ENCODE peak calls at places on chromosomes 12 and 14, in four cellular contexts. U, P, A and X are unnamed samples. For H3K4me1, the result is how much of the 10 kb centered on the place peaks cover.

GRCh38 chr14:59107819-59108218 is 80.6 kb upstream of the DAAM1 start:
- DNase-seq in U (no peak), P (no peak), A (no peak), X (no peak)

GRCh38 chr14:92663049-92663448 is 85.4 kb downstream of the LGMN start:
- DNase-seq in U (no peak), P (peak), A (no peak), X (no peak)

GRCh38 chr12:125286005-125286727 is 220.9 kb downstream of the AACS start:
- DNase-seq in U (no peak), P (no peak), A (no peak), X (no peak)

GRCh38 chr12:32043928-32044549 is 62.6 kb upstream of the BICD1 start:
- DNase-seq in U (no peak), P (no peak), A (no peak), X (no peak)

GRCh38 chr12:100404769-100405407 is 48.0 kb downstream of the SLC17A8 start:
- DNase-seq in U (no peak), P (peak), A (peak), X (peak)

GRCh38 chr12:107829271-107829670 is 54.8 kb downstream of the ASCL4 start:
- DNase-seq in U (no peak), P (no peak), A (no peak), X (no peak)

GRCh38 chr12:96177013-96177412 is 17.2 kb upstream of the ELK3 start:
- DNase-seq in U (no peak), P (peak), A (peak), X (no peak)

GRCh38 chr14:78983126-78983525 is 813.0 kb downstream of the NRXN3 start:
- DNase-seq in U (no peak), P (peak), A (no peak), X (no peak)

GRCh38 chr12:45220366-45220931 is 4.6 kb downstream of the ANO6 start:
- DNase-seq in U (no peak), P (peak), A (no peak), X (no peak)

GRCh38 chr12:22990501-22990900 is 365.5 kb downstream of the ETNK1 start:
- DNase-seq in U (no peak), P (no peak), A (no peak), X (no peak)

GRCh38 chr14:76208340-76208739 is 56.6 kb downstream of the GPATCH2L start:
- DNase-seq in U (no peak), P (no peak), A (no peak), X (no peak)

GRCh38 chr14:46245281-46245680 is 406.3 kb downstream of the RPL10L start:
- DNase-seq in U (no peak), P (no peak), A (no peak), X (no peak)

GRCh38 chr14:69313176-69313575 is 53.2 kb downstream of the GALNT16 start:
- DNase-seq in U (peak), P (peak), A (no peak), X (no peak)

GRCh38 chr14:33332497-33332896 is 393.8 kb downstream of the NPAS3 start:
- DNase-seq in U (no peak), P (no peak), A (no peak), X (no peak)

GRCh38 chr14:65564370-65564769 is 151.8 kb downstream of the FUT8 start:
- DNase-seq in U (no peak), P (no peak), A (no peak), X (no peak)

GRCh38 chr12:51953011-51953568 is 1.6 kb downstream of the ACVR1B start:
- DNase-seq in U (no peak), P (no peak), A (peak), X (no peak)

GRCh38 chr14:67357583-67358354 is 1.8 kb downstream of the ATP6V1D start:
- DNase-seq in U (no peak), P (peak), A (no peak), X (no peak)

GRCh38 chr14:90490727-90491050 is 93.9 kb downstream of the CALM1 start:
- DNase-seq in U (no peak), P (no peak), A (no peak), X (no peak)

GRCh38 chr14:30191639-30192279 is 264.1 kb upstream of the PRKD1 start:
- DNase-seq in U (no peak), P (peak), A (no peak), X (no peak)

GRCh38 chr12:92602476-92602875 is 100.3 kb upstream of the PLEKHG7 start:
- DNase-seq in U (no peak), P (peak), A (peak), X (no peak)

GRCh38 chr12:44930972-44931600 is 55.0 kb upstream of the NELL2 start:
- DNase-seq in U (no peak), P (peak), A (peak), X (peak)

GRCh38 chr12:12922191-12922616 is 29.8 kb downstream of the GPRC5D start:
- DNase-seq in U (no peak), P (peak), A (peak), X (no peak)

GRCh38 chr12:111685811-111686573 is at the start of the genes ACAD10 and BRAP:
- DNase-seq in U (peak), P (peak), A (peak), X (peak)

GRCh38 chr12:79140711-79141110 is 276.1 kb downstream of the SYT1 start:
- DNase-seq in U (no peak), P (no peak), A (no peak), X (no peak)

GRCh38 chr14:79861111-79861510 is 350.2 kb downstream of the DIO2 start:
- DNase-seq in U (no peak), P (no peak), A (no peak), X (peak)

GRCh38 chr12:63266988-63267387 is 116.0 kb upstream of the AVPR1A start:
- DNase-seq in U (no peak), P (no peak), A (no peak), X (no peak)

GRCh38 chr14:67267929-67268328 is 26.7 kb downstream of the PALS1 start:
- DNase-seq in U (no peak), P (no peak), A (no peak), X (no peak)

GRCh38 chr12:71900091-71900490 is 38.6 kb upstream of the TPH2 start:
- DNase-seq in U (no peak), P (no peak), A (peak), X (peak)

GRCh38 chr14:69133206-69134125 is 19.5 kb downstream of the DCAF5 start:
- DNase-seq in U (no peak), P (peak), A (peak), X (peak)

GRCh38 chr12:93438266-93439050 is 3.3 kb downstream of the UBE2N start:
- DNase-seq in U (no peak), P (no peak), A (no peak), X (no peak)

GRCh38 chr14:70692210-70692609 is 50.5 kb downstream of the TTC9 start:
- DNase-seq in U (no peak), P (no peak), A (no peak), X (no peak)

GRCh38 chr12:49941556-49942511 is 8.7 kb upstream of the AQP2 start:
- DNase-seq in U (peak), P (no peak), A (no peak), X (no peak)

GRCh38 chr12:129997239-129997638 is 93.4 kb upstream of the TMEM132D start:
- DNase-seq in U (no peak), P (no peak), A (no peak), X (no peak)

GRCh38 chr12:65657635-65658034 is 166.6 kb upstream of the HMGA2 start:
- DNase-seq in U (no peak), P (peak), A (no peak), X (no peak)

GRCh38 chr14:100608586-100609330 is 21.5 kb upstream of the BEGAIN start:
- DNase-seq in U (peak), P (no peak), A (no peak), X (no peak)

DNA sequence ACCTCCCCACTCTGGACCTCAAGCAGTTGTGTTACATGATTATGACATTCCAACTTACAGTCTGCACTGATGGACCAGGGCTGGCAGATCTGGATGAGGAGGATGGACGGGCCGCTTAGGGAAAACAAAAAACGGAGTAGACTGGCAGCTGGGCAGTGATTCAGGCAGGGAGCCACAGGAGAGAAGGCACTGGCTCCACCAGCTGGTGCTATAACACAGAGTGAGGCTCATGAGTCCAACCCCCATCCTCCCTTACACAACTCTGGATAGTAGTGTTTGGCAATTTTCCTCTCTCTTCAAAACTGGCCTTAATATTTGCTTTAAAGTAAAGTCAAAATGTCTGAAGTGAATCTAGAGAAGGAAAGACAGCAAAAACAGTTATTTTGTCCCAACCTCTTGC is 9.7 kb upstream of the RIC8B start:
- DNase-seq in U (no peak), P (no peak), A (no peak), X (no peak)
- TF ChIP-seq CTCF in U (no peak), P (peak), A (no peak), X (no peak)

DNA sequence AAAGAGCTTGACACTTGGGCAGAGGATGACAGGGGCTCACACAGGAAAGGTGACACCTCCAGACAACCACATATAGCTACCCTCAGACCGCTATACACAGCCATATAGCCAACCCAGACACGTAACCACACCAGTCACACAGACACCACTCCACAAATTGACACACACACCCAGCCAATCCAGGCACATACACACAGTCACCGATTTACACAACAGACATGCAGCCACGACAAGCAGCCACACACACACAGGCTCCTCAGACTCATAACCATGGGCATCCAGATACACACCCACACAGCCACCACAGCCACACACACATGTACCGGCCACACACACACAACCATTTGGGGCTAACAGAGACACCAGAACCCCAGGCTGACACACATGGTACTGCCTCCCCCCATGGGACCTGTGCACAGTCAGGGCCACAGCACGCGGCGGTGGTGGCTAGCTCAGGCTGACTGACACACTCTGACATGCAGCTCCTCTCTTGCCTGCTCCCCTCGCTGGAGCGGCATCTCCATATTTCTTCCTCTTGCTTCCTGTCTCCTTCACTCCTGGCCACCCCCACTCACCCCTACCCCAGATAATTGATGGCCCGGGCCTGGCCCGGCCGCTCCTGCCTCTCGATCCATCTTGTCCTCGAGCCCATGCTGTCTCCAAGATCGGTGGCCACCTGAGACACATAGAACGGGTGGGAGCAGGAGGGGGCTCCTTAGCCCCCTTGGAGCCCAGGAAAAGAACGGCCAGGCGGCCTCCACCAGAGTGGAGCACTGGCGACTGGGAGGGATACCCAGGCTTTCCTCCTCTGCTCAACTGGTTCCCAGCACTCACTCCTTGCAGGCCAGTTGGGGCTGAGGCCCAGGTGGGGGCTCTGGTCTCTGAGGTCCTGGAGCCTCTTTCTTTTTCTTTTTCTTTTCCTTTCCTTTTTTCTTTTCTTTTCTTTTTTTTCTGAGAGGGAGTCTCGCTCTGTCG is 6.0 kb upstream of the SHMT2 start:
- DNase-seq in U (no peak), P (no peak), A (no peak), X (no peak)
- H3K4me1 ChIP-seq in U (under half), P (under half), A (under half), X (under half)

GRCh38 chr14:104863923-104864266 is 1.2 kb upstream of the CEP170B start:
- DNase-seq in U (no peak), P (no peak), A (no peak), X (no peak)

GRCh38 chr14:104863131-104863862 is 1.8 kb upstream of the CEP170B start:
- DNase-seq in U (no peak), P (no peak), A (no peak), X (no peak)

GRCh38 chr14:104865069-104865630 is at the start of gene CEP170B:
- DNase-seq in U (peak), P (peak), A (peak), X (peak)

GRCh38 chr14:104865631-104866441 is 768 bp downstream of the CEP170B start:
- DNase-seq in U (peak), P (peak), A (peak), X (peak)

DNA sequence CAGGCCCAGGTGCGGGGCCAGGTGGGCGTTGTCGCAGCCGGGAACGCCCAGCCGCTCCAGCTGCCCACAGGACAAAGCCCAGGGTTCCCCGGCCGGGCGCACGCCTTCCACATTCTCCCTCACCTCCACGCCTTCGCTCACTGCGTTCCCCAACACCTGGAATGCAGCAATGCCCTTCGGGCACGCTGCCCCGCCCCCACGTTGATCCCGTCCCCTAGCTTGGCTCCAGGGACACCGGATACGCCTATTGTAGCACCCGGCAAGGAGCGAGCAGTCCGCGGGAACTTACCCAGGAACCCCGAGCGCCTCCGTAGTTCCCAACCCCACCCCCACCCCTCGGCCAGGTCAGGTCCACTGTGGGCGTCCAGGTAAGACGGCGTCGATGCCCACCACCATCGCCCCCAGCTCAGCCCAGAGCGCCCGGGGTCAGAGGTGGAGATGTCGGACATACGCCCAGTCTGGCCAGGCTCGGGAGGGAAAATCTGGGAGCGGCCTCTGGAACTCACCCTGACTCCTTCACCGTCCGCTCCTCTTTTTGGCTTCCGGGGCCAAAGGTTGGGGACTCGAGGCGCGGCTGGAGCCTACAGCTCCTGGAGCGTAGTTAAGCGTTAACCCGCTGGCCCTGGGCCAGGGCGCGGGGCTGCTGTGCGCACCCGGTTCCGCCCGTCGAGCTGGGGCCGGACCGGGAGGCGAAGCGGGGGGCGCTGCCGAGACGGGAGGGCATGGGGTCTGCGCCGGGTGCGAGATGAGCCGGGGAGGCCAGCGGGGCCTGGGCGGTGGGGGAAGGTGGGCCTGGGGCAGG is 600 bp upstream of the CEP170B start:
- DNase-seq in U (peak), P (no peak), A (no peak), X (peak)
- H3K27ac ChIP-seq in U (peak), P (no peak), A (no peak), X (no peak)

DNA sequence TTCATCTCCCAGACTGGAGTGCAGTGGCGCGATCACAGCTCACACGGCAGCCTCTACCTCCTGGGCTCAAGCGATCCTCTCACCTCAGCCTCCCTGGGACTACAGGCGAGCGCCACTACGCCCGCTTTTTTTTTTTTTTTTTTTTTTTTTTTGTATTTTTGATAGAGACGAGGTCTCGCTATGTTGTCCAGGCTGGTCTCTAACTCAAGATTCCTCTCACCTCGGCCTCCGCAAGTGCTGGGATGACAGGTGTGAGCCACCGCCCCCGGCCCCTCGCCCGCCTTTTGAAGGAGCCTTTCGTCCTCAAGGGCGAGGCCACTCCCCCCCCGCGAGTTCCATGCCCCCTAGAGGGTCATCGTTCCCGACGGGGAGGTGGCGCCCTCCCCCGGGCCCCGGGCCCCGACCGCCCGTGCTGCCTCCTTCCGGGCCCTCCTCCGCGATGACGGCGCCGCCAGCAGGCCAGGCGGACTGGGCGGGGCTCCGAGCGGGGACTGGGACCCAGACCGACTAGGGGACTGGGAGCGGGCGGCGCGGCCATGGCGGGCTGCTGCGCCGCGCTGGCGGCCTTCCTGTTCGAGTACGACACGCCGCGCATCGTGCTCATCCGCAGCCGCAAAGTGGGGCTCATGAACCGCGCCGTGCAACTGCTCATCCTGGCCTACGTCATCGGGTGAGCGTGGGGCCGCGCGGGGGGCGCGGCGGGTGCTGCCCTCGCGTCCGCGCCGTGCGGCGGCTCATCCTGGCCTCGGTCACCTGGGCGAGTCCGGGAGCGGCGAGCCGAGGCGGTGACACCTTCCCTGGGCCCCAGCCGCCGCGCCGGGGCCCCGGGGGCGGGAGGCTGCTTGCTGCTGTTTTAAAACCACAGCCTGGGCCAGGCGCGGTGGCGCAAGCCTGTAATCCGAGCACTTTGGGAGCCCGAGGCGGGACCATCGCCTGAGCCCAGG is at the start of gene P2RX4:
- DNase-seq in U (peak), P (peak), A (peak), X (peak)
- TF ChIP-seq CTCF in U (peak), P (no peak), A (peak), X (peak)

GRCh38 chr12:56307221-56307965 is 7.3 kb upstream of the CS start:
- DNase-seq in U (peak), P (no peak), A (no peak), X (no peak)
- H3K4me1 ChIP-seq in U (under half), P (under half), A (under half), X (under half)

DNA sequence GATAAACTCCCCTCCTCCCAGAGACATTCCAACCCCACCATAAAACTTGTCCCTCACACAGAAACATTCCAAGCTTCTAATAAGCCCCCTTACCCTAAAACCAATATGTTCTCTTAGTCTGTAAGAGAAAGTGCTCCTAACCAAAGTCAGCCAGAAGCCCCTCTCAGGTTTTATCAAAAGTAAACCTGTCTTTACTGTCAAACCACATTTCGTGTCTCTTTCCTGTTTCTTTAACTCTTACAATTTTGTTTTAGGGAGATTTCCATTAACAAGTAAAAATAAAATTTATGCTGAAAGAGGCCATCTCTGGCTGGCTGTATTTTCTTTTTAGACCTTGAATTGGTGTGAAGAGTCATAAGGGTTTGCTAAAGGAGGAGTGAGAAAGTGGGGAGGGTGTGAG is 29.8 kb upstream of the CAPRIN2 start:
- DNase-seq in U (no peak), P (no peak), A (no peak), X (no peak)
- H3K27ac ChIP-seq in U (no peak), P (no peak), A (no peak), X (no peak)

GRCh38 chr14:95931384-95931783 is 54.8 kb downstream of the TUNAR start:
- DNase-seq in U (no peak), P (no peak), A (no peak), X (no peak)

DNA sequence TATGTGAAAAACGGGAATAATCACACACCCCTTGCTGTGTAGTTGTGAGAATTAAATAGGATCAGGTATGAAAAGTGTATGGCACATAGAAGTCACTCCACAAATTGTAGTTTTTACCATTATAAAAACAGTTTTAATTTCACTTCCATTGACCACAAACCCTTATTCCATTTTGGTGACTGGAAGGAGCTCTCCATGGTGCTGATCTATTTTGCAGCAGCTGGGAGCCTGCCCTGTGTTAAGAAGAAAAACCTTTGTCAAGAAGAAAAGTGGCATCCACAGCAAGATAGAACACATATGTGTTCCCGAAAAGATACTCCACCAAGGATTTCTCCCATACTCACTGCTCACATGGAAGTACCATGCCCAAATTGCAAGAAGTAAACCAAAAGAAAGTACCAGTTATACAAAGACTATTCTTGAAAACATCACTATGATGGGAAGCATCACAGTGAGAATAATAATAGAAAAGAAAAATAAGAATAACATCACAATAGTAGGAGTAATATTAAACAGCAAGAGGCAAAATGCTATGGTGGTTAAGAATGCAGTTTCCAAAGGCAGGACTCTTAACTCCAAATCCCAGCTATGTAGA is 58.7 kb downstream of the TUNAR start:
- DNase-seq in U (no peak), P (peak), A (peak), X (peak)
- TF ChIP-seq CTCF in U (no peak), P (no peak), A (no peak), X (no peak)